ENCODE peak calls at places on chromosomes 13 and 19, in six cellular contexts. I, W, E, J, G and N are unnamed samples.

GRCh38 chr19:38073806-38074685 is 150.0 kb downstream of the DPF1 start:
- DNase-seq in W (no peak), G (no peak), J (no peak), E (peak), I (no peak), N (peak)

GRCh38 chr13:102779426-102780159 is 6.0 kb upstream of the TEX30 start:
- DNase-seq in W (peak), G (no peak), I (no peak), J (peak), E (no peak), N (no peak)

GRCh38 chr19:3480383-3481091 is at the start of gene SMIM24:
- DNase-seq in W (no peak), E (no peak), J (no peak), I (no peak), G (no peak), N (no peak)

GRCh38 chr19:49824662-49825061 is 6.6 kb downstream of the MED25 start:
- DNase-seq in E (no peak), G (no peak), I (no peak), W (no peak), J (no peak), N (no peak)

GRCh38 chr13:46648166-46648607 is 95.2 kb downstream of the LRCH1 start:
- DNase-seq in J (peak), E (no peak), I (no peak), W (no peak), G (no peak), N (peak)

GRCh38 chr13:101749584-101749983 is 297.1 kb downstream of the ITGBL1 start:
- DNase-seq in I (no peak), E (no peak), J (no peak), G (no peak), W (no peak), N (no peak)

GRCh38 chr13:33722216-33722900 is 95.6 kb upstream of the RFC3 start:
- DNase-seq in E (no peak), I (no peak), J (no peak), W (no peak), G (no peak), N (peak)

GRCh38 chr19:9875796-9876195 is 40.7 kb downstream of the PIN1 start:
- DNase-seq in E (no peak), J (no peak), W (no peak), G (no peak), I (no peak), N (no peak)

GRCh38 chr19:3201911-3202310 is 16.2 kb downstream of the NCLN start:
- DNase-seq in E (no peak), W (no peak), I (no peak), J (no peak), G (no peak), N (no peak)

GRCh38 chr19:46489445-46490272 is 6.0 kb downstream of the PNMA8B start:
- DNase-seq in J (no peak), W (no peak), I (no peak), G (no peak), E (no peak), N (peak)

GRCh38 chr19:28523619-28524018 is 689.3 kb downstream of the UQCRFS1 start:
- DNase-seq in W (no peak), I (no peak), J (no peak), G (no peak), E (no peak), N (no peak)

GRCh38 chr13:23506071-23506820 is 64.0 kb upstream of the TNFRSF19 start:
- DNase-seq in G (no peak), I (peak), E (no peak), W (no peak), J (no peak), N (no peak)

GRCh38 chr19:53652476-53652875 is 20.7 kb downstream of the DPRX start:
- DNase-seq in E (no peak), J (no peak), G (no peak), I (no peak), W (no peak), N (no peak)

GRCh38 chr13:19060311-19061002 is 121.2 kb downstream of the TUBA3C start:
- DNase-seq in E (no peak), I (no peak), W (no peak), J (no peak), G (no peak), N (no peak)

GRCh38 chr13:97122381-97122996 is 99.6 kb upstream of the MBNL2 start:
- DNase-seq in E (no peak), I (no peak), W (no peak), G (no peak), J (peak), N (peak)

GRCh38 chr13:40442191-40442590 is 224.2 kb downstream of the FOXO1 start:
- DNase-seq in E (no peak), I (no peak), G (no peak), W (no peak), J (no peak), N (no peak)

GRCh38 chr13:110856941-110857835 is 57.7 kb downstream of the ANKRD10 start:
- DNase-seq in W (no peak), J (no peak), I (no peak), E (no peak), G (no peak), N (no peak)

GRCh38 chr19:746956-747355 is 4.0 kb upstream of the MISP start:
- DNase-seq in J (no peak), G (no peak), W (no peak), E (no peak), I (no peak), N (no peak)

GRCh38 chr19:27966390-27966816 is 1246.5 kb downstream of the UQCRFS1 start:
- DNase-seq in W (no peak), E (no peak), G (no peak), J (no peak), I (no peak), N (peak)

GRCh38 chr19:19105365-19106060 is 32.8 kb downstream of the TMEM161A start:
- DNase-seq in E (no peak), G (no peak), W (no peak), I (peak), J (no peak), N (peak)